ENCODE peak calls at places on chromosome 21, in seven cellular contexts. H is SK-N-SH, S is H1, D is HepG2, J is GM12892, A is K562, N is GM12878. P is an unnamed sample.

GRCh38 chr21:25428537-25428936 is 178.7 kb downstream of the MRPL39 start:
- DNase-seq in H (no peak), S (no peak), D (no peak), J (no peak), A (no peak), N (no peak), P (no peak)

GRCh38 chr21:38811257-38811656 is 5.5 kb downstream of the ETS2 start:
- DNase-seq in H (no peak), S (no peak), D (no peak), J (no peak), A (no peak), N (no peak), P (no peak)

GRCh38 chr21:46559291-46559983 is 45.4 kb downstream of the S100B start:
- DNase-seq in H (no peak), S (peak; percentile 41), D (peak; percentile 41), J (no peak), A (no peak), N (peak; percentile 34), P (no peak)

GRCh38 chr21:23152130-23152529 is 2153.9 kb downstream of the NCAM2 start:
- DNase-seq in H (peak; percentile 2), S (no peak), D (no peak), J (no peak), A (no peak), N (no peak), P (no peak)

GRCh38 chr21:42515708-42516502 is 2.3 kb downstream of the SLC37A1 start:
- DNase-seq in H (no peak), S (no peak), D (no peak), J (no peak), A (no peak), N (no peak), P (no peak)

GRCh38 chr21:36450511-36450910 is 29.4 kb downstream of the CLDN14 start:
- DNase-seq in H (no peak), S (no peak), D (no peak), J (no peak), A (no peak), N (no peak), P (no peak)

GRCh38 chr21:38839683-38840286 is 34.1 kb downstream of the ETS2 start:
- DNase-seq in H (no peak), S (no peak), D (no peak), J (no peak), A (no peak), N (no peak), P (no peak)

GRCh38 chr21:16563795-16564194 is 834.0 kb downstream of the USP25 start:
- DNase-seq in H (no peak), S (peak; percentile 51), D (peak; percentile 51), J (no peak), A (no peak), N (no peak), P (no peak)

GRCh38 chr21:27693376-27693775 is 726.5 kb upstream of the ADAMTS5 start:
- DNase-seq in H (no peak), S (no peak), D (no peak), J (no peak), A (no peak), N (no peak), P (no peak)

GRCh38 chr21:27564684-27565280 is 597.9 kb upstream of the ADAMTS5 start:
- DNase-seq in H (peak; percentile 36), S (no peak), D (no peak), J (no peak), A (no peak), N (no peak), P (no peak)

GRCh38 chr21:42409366-42409765 is 5.7 kb downstream of the UBASH3A start:
- DNase-seq in H (no peak), S (no peak), D (no peak), J (no peak), A (no peak), N (no peak), P (no peak)

GRCh38 chr21:28761709-28762356 is 230.8 kb downstream of the LTN1 start:
- DNase-seq in H (no peak), S (no peak), D (no peak), J (no peak), A (no peak), N (no peak), P (no peak)

GRCh38 chr21:34807881-34808568 is 139.2 kb downstream of the CLIC6 start:
- DNase-seq in H (no peak), S (no peak), D (no peak), J (no peak), A (no peak), N (no peak), P (no peak)

GRCh38 chr21:42220138-42220701 is 1.3 kb downstream of the ABCG1 start:
- DNase-seq in H (peak; percentile 79), S (peak; percentile 76), D (peak; percentile 39), J (peak; percentile 53), A (no peak), N (no peak), P (no peak)

GRCh38 chr21:37546949-37547614 is 180.5 kb downstream of the DYRK1A start:
- DNase-seq in H (no peak), S (no peak), D (no peak), J (no peak), A (no peak), N (no peak), P (no peak)
- TF ChIP-seq TAF1 in H (no peak), S (no peak), D (no peak), J (no peak), A (no peak), N (no peak), P (no peak)

GRCh38 chr21:29827236-29827635 is 112.6 kb downstream of the GRIK1 start:
- DNase-seq in H (no peak), S (no peak), D (no peak), J (no peak), A (no peak), N (no peak), P (no peak)
- TF ChIP-seq TAF1 in H (no peak), S (no peak), D (no peak), J (no peak), A (no peak), N (no peak), P (no peak)

DNA sequence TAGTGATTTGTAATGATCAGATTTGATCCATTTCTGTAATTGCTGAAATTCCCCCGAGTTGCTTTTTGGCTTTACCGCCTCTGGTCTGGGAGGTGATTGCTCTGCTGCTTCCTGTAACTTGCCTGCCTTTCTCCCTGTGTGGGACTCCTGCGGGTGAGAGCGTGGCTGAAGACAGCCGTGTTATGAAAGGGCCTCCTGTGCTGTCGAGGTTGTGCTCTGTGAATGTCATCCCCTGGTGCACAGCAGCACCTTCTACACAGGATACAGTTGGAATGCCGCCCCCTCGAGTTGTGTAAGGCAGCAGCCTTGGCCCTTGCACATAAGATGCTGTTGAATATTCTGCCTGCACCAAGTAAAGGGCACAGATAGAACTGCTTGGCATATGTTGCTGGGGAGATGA is 5.9 kb downstream of the SOD1 start:
- DNase-seq in H (no peak), S (no peak), D (peak; percentile 20), J (no peak), A (no peak), N (no peak), P (no peak)
- TF ChIP-seq TAF1 in H (no peak), S (no peak), D (no peak), J (no peak), A (no peak), N (no peak), P (no peak)

GRCh38 chr21:15243356-15243755 is 178.6 kb upstream of the NRIP1 start:
- DNase-seq in H (no peak), S (no peak), D (no peak), J (no peak), A (no peak), N (no peak), P (no peak)

GRCh38 chr21:15242906-15243305 is 178.1 kb upstream of the NRIP1 start:
- DNase-seq in H (no peak), S (no peak), D (no peak), J (no peak), A (no peak), N (no peak), P (no peak)

GRCh38 chr21:15241997-15242767 is 177.4 kb upstream of the NRIP1 start:
- DNase-seq in H (no peak), S (peak; percentile 48), D (no peak), J (no peak), A (no peak), N (no peak), P (no peak)

GRCh38 chr21:15236111-15236510 is 171.3 kb upstream of the NRIP1 start:
- DNase-seq in H (no peak), S (no peak), D (no peak), J (no peak), A (no peak), N (no peak), P (no peak)

GRCh38 chr21:15240846-15241245 is 176.0 kb upstream of the NRIP1 start:
- DNase-seq in H (no peak), S (no peak), D (no peak), J (no peak), A (no peak), N (no peak), P (no peak)
- TF ChIP-seq TAF1 in H (no peak), S (no peak), D (no peak), J (no peak), A (no peak), N (no peak), P (no peak)

GRCh38 chr21:44931137-44931500 is 8.7 kb upstream of the SLX9 start:
- DNase-seq in H (peak; percentile 49), S (no peak), D (no peak), J (no peak), A (no peak), N (no peak), P (no peak)
- TF ChIP-seq TAF1 in H (no peak), S (no peak), D (no peak), J (no peak), A (no peak), N (peak; percentile 6), P (no peak)

P was measured in GM12891.